ENCODE peak calls at places on chromosomes 1 and 21, in four cellular contexts. One of them, this sample, is unnamed. For H3K4me1, the result is how much of the 10 kb centered on the place peaks cover.

GRCh38 chr1:222284466-222284865 is 263.4 kb downstream of the HHIPL2 start:
- DNase-seq in IMR-90: peak
- DNase-seq in neuronal stem cell: no peak
- DNase-seq in H9: no peak
- DNase-seq in this sample: no peak

GRCh38 chr1:1431006-1431844 is 4.3 kb upstream of the VWA1 start:
- DNase-seq in H9: no peak
- DNase-seq in IMR-90: no peak
- DNase-seq in neuronal stem cell: no peak
- DNase-seq in this sample: peak

GRCh38 chr1:156114919-156115513 is 505 bp downstream of the LMNA start:
- DNase-seq in neuronal stem cell: no peak
- DNase-seq in IMR-90: no peak
- DNase-seq in H9: peak
- DNase-seq in this sample: no peak

GRCh38 chr1:58231204-58231603 is 315.3 kb downstream of the OMA1 start:
- DNase-seq in IMR-90: no peak
- DNase-seq in H9: no peak
- DNase-seq in neuronal stem cell: no peak
- DNase-seq in this sample: no peak

GRCh38 chr1:194069831-194070218 is 883.4 kb upstream of the B3GALT2 start:
- DNase-seq in IMR-90: no peak
- DNase-seq in H9: no peak
- DNase-seq in neuronal stem cell: no peak
- DNase-seq in this sample: no peak

GRCh38 chr1:25550155-25550506 is 6.7 kb downstream of the LDLRAP1 start:
- DNase-seq in neuronal stem cell: no peak
- DNase-seq in IMR-90: peak
- DNase-seq in H9: no peak
- DNase-seq in this sample: no peak

GRCh38 chr1:220999872-221000863 is 120.9 kb downstream of the HLX start:
- DNase-seq in IMR-90: no peak
- DNase-seq in neuronal stem cell: no peak
- DNase-seq in H9: no peak
- DNase-seq in this sample: no peak

GRCh38 chr1:174040387-174040786 is 18.2 kb upstream of the RC3H1 start:
- DNase-seq in IMR-90: peak
- DNase-seq in H9: no peak
- DNase-seq in neuronal stem cell: no peak
- DNase-seq in this sample: no peak

GRCh38 chr21:18493420-18493819 is 89.8 kb upstream of the TMPRSS15 start:
- DNase-seq in H9: no peak
- DNase-seq in IMR-90: no peak
- DNase-seq in neuronal stem cell: no peak
- DNase-seq in this sample: peak

GRCh38 chr1:91765880-91766443 is 120.0 kb downstream of the TGFBR3 start:
- DNase-seq in H9: no peak
- DNase-seq in neuronal stem cell: no peak
- DNase-seq in IMR-90: no peak
- DNase-seq in this sample: peak

GRCh38 chr1:211089536-211089935 is 44.4 kb downstream of the KCNH1 start:
- DNase-seq in H9: no peak
- DNase-seq in IMR-90: no peak
- DNase-seq in neuronal stem cell: no peak
- DNase-seq in this sample: no peak

GRCh38 chr1:194295690-194296089 is 1109.3 kb upstream of the B3GALT2 start:
- DNase-seq in neuronal stem cell: peak
- DNase-seq in IMR-90: peak
- DNase-seq in H9: no peak
- DNase-seq in this sample: peak

GRCh38 chr1:67555487-67556296 is 125.5 kb upstream of the SERBP1 start:
- DNase-seq in H9: peak
- DNase-seq in IMR-90: no peak
- DNase-seq in neuronal stem cell: no peak
- DNase-seq in this sample: peak

GRCh38 chr21:43944757-43945156 is 67.4 kb upstream of the TRAPPC10 start:
- DNase-seq in IMR-90: no peak
- DNase-seq in H9: no peak
- DNase-seq in neuronal stem cell: no peak
- DNase-seq in this sample: no peak

GRCh38 chr1:98210064-98210463 is 289.2 kb upstream of the DPYD start:
- DNase-seq in H9: no peak
- DNase-seq in IMR-90: peak
- DNase-seq in neuronal stem cell: peak
- DNase-seq in this sample: no peak

GRCh38 chr1:233520510-233521191 is 93.3 kb upstream of the KCNK1 start:
- DNase-seq in H9: no peak
- DNase-seq in neuronal stem cell: no peak
- DNase-seq in IMR-90: no peak
- DNase-seq in this sample: no peak

GRCh38 chr1:34885405-34886247 is 26.1 kb upstream of the SMIM12 start:
- DNase-seq in H9: peak
- DNase-seq in IMR-90: no peak
- DNase-seq in neuronal stem cell: peak
- DNase-seq in this sample: no peak

GRCh38 chr1:94146273-94146672 is 25.3 kb upstream of the ABCA4 start:
- DNase-seq in neuronal stem cell: no peak
- DNase-seq in H9: no peak
- DNase-seq in IMR-90: no peak
- DNase-seq in this sample: no peak

GRCh38 chr21:34815831-34816700 is 147.3 kb downstream of the CLIC6 start:
- DNase-seq in neuronal stem cell: no peak
- DNase-seq in IMR-90: peak
- DNase-seq in H9: no peak
- DNase-seq in this sample: no peak

GRCh38 chr1:18948048-18948912 is 8.2 kb downstream of the IFFO2 start:
- DNase-seq in neuronal stem cell: no peak
- DNase-seq in H9: no peak
- DNase-seq in IMR-90: no peak
- DNase-seq in this sample: peak

GRCh38 chr1:63971557-63971956 is 197.7 kb downstream of the ROR1 start:
- DNase-seq in neuronal stem cell: no peak
- DNase-seq in IMR-90: no peak
- DNase-seq in H9: no peak
- DNase-seq in this sample: no peak

GRCh38 chr1:106754957-106755356 is 301.5 kb upstream of the PRMT6 start:
- DNase-seq in neuronal stem cell: no peak
- DNase-seq in H9: no peak
- DNase-seq in IMR-90: no peak
- DNase-seq in this sample: no peak

GRCh38 chr21:14541840-14542495 is 4.1 kb downstream of the SAMSN1 start:
- DNase-seq in H9: no peak
- DNase-seq in IMR-90: no peak
- DNase-seq in neuronal stem cell: no peak
- DNase-seq in this sample: no peak

GRCh38 chr1:118223426-118223825 is 38.4 kb upstream of the SPAG17 start:
- DNase-seq in IMR-90: no peak
- DNase-seq in neuronal stem cell: peak
- DNase-seq in H9: peak
- DNase-seq in this sample: peak

GRCh38 chr21:33383056-33383888 is 19.9 kb upstream of the IFNGR2 start:
- DNase-seq in H9: peak
- DNase-seq in IMR-90: peak
- DNase-seq in neuronal stem cell: no peak
- DNase-seq in this sample: peak

GRCh38 chr21:39434950-39435349 is 10.6 kb downstream of the LCA5L start:
- DNase-seq in IMR-90: peak
- DNase-seq in H9: no peak
- DNase-seq in neuronal stem cell: no peak
- DNase-seq in this sample: no peak

GRCh38 chr1:7921766-7922165 is 18.9 kb downstream of the TNFRSF9 start:
- DNase-seq in H9: no peak
- DNase-seq in IMR-90: peak
- DNase-seq in neuronal stem cell: no peak
- DNase-seq in this sample: no peak

GRCh38 chr1:24413350-24414163 is at the start of gene STPG1:
- DNase-seq in neuronal stem cell: peak
- DNase-seq in IMR-90: peak
- DNase-seq in H9: peak
- DNase-seq in this sample: peak

GRCh38 chr1:208047476-208047934 is 136.6 kb upstream of the CD34 start:
- DNase-seq in IMR-90: peak
- DNase-seq in H9: no peak
- DNase-seq in neuronal stem cell: no peak
- DNase-seq in this sample: peak

GRCh38 chr1:8396912-8397406 is 79.0 kb downstream of the SLC45A1 start:
- DNase-seq in H9: no peak
- DNase-seq in neuronal stem cell: no peak
- DNase-seq in IMR-90: peak
- DNase-seq in this sample: peak

GRCh38 chr1:93324486-93325464 is 20.9 kb upstream of the DR1 start:
- DNase-seq in neuronal stem cell: no peak
- DNase-seq in H9: no peak
- DNase-seq in IMR-90: peak
- DNase-seq in this sample: peak

GRCh38 chr1:207644852-207645631 is at the start of gene CR1L:
- DNase-seq in IMR-90: peak
- DNase-seq in neuronal stem cell: no peak
- DNase-seq in H9: peak
- DNase-seq in this sample: peak

GRCh38 chr1:53653200-53653575 is 85.8 kb downstream of the GLIS1 start:
- DNase-seq in neuronal stem cell: no peak
- DNase-seq in H9: no peak
- DNase-seq in IMR-90: no peak
- DNase-seq in this sample: no peak

GRCh38 chr1:147807405-147807804 is 47.0 kb upstream of the GJA5 start:
- DNase-seq in H9: no peak
- DNase-seq in neuronal stem cell: no peak
- DNase-seq in IMR-90: no peak
- DNase-seq in this sample: peak

GRCh38 chr1:192635041-192635440 is 906 bp upstream of the RGS13 start:
- DNase-seq in H9: no peak
- DNase-seq in neuronal stem cell: no peak
- DNase-seq in IMR-90: no peak
- DNase-seq in this sample: no peak

DNA sequence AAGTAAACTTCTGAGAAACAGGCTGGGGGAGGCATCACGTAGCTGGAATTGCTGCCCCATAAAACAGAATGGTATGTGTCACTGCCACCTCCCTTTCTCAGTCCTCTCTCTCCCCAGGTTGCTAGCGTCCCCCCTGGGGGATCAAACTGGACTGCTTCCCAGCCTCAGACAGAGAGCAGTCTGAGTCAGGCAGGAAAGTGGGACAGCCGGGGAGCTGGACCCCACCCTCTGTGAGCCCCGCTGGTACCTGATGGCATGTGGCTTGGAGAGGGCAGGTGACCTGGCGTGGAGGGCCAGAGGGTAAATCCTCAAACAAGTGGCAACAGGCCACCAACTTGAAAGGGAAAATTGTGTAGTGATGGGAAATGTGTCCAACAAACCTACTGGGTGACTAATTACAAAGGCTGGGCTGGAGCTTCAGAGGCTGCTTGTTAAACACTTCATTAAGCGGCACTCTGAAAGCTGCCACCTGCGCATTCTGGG is 1.0 kb upstream of the SFN start:
- DNase-seq in IMR-90: no peak
- DNase-seq in neuronal stem cell: no peak
- DNase-seq in H9: no peak
- DNase-seq in this sample: no peak
- H3K14ac ChIP-seq in IMR-90: no peak
- H3K14ac ChIP-seq in neuronal stem cell: no peak
- H3K14ac ChIP-seq in H9: no peak
- H3K14ac ChIP-seq in this sample: peak

GRCh38 chr1:21236178-21236577 is 54.1 kb downstream of the ECE1 start:
- DNase-seq in IMR-90: no peak
- DNase-seq in H9: no peak
- DNase-seq in neuronal stem cell: no peak
- DNase-seq in this sample: no peak

GRCh38 chr1:21234779-21235178 is 55.5 kb downstream of the ECE1 start:
- DNase-seq in H9: no peak
- DNase-seq in neuronal stem cell: no peak
- DNase-seq in IMR-90: peak
- DNase-seq in this sample: no peak

GRCh38 chr1:21229246-21230000 is 52.7 kb upstream of the EIF4G3 start:
- DNase-seq in neuronal stem cell: no peak
- DNase-seq in H9: no peak
- DNase-seq in IMR-90: peak
- DNase-seq in this sample: no peak

GRCh38 chr1:21232044-21232443 is 55.3 kb upstream of the EIF4G3 start:
- DNase-seq in IMR-90: peak
- DNase-seq in H9: no peak
- DNase-seq in neuronal stem cell: peak
- DNase-seq in this sample: no peak

DNA sequence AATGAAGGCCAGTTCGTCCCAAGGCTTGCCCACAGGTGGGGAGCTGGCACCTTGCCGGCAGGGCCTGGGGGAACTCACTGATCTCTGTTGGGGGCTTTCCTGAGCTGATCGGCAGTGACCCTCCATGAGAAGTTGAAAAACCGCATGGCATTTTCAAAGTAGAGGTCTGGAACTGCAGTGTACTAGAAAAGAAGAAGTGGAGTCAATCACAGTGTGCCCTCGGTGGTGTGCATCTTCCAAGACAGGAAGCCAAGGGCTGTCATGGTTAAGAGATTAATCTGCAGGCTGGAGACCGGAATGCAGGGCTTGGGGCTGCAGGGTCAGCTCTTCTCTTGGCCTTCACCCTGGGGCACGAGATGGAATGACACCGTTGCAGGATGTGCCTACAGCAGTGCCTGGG is 56.8 kb downstream of the ECE1 start:
- DNase-seq in IMR-90: no peak
- DNase-seq in H9: no peak
- DNase-seq in neuronal stem cell: no peak
- DNase-seq in this sample: no peak
- H3K4me1 ChIP-seq in IMR-90: under half
- H3K4me1 ChIP-seq in H9: under half
- H3K4me1 ChIP-seq in neuronal stem cell: under half
- H3K4me1 ChIP-seq in this sample: under half

GRCh38 chr1:26786437-26787380 is 1.0 kb upstream of the PIGV start:
- DNase-seq in IMR-90: peak
- DNase-seq in neuronal stem cell: no peak
- DNase-seq in H9: peak
- DNase-seq in this sample: peak
- H3K14ac ChIP-seq in IMR-90: peak
- H3K14ac ChIP-seq in neuronal stem cell: no peak
- H3K14ac ChIP-seq in H9: peak
- H3K14ac ChIP-seq in this sample: peak

GRCh38 chr1:167718926-167719691 is 2.7 kb upstream of the MPZL1 start:
- DNase-seq in neuronal stem cell: no peak
- DNase-seq in IMR-90: no peak
- DNase-seq in H9: no peak
- DNase-seq in this sample: peak
- H3K4me1 ChIP-seq in neuronal stem cell: under half
- H3K4me1 ChIP-seq in IMR-90: under half
- H3K4me1 ChIP-seq in H9: under half
- H3K4me1 ChIP-seq in this sample: under half

This sample was measured in trophoblast cell.